ENCODE peak calls at places on chromosomes 11 and 22, in eight cellular contexts. One of them, this sample, is unnamed.

GRCh38 chr11:2287102-2287501 is 14.6 kb downstream of the C11orf21 start:
- DNase-seq in body of pancreas: peak; percentile 9
- DNase-seq in left kidney: peak; percentile 68
- DNase-seq in activated CD4-positive, alpha-beta T cell treated with anti-CD3 and anti-CD28 coated beads for 4 hours: no peak
- DNase-seq in GM13976: no peak
- DNase-seq in NT2/D1: no peak
- DNase-seq in NCI-H2171: no peak
- DNase-seq in natural killer cell treated with Interleukin-12 subunit alpha and Interleukin-12 subunit beta and Interleukin-15 and Interleukin-18, amount 100 ng/mL, for 72 hours: peak; percentile 25
- DNase-seq in this sample: no peak

GRCh38 chr22:49281467-49282340 is 546.0 kb downstream of the BRD1 start:
- DNase-seq in body of pancreas: no peak
- DNase-seq in left kidney: no peak
- DNase-seq in activated CD4-positive, alpha-beta T cell treated with anti-CD3 and anti-CD28 coated beads for 4 hours: no peak
- DNase-seq in GM13976: no peak
- DNase-seq in NT2/D1: no peak
- DNase-seq in NCI-H2171: no peak
- DNase-seq in natural killer cell treated with Interleukin-12 subunit alpha and Interleukin-12 subunit beta and Interleukin-15 and Interleukin-18, amount 100 ng/mL, for 72 hours: no peak
- DNase-seq in this sample: no peak

GRCh38 chr11:69539416-69540117 is 58.1 kb downstream of the LINC01488 start:
- DNase-seq in body of pancreas: no peak
- DNase-seq in left kidney: peak; percentile 33
- DNase-seq in activated CD4-positive, alpha-beta T cell treated with anti-CD3 and anti-CD28 coated beads for 4 hours: no peak
- DNase-seq in GM13976: no peak
- DNase-seq in NT2/D1: no peak
- DNase-seq in NCI-H2171: no peak
- DNase-seq in natural killer cell treated with Interleukin-12 subunit alpha and Interleukin-12 subunit beta and Interleukin-15 and Interleukin-18, amount 100 ng/mL, for 72 hours: no peak
- DNase-seq in this sample: no peak

GRCh38 chr22:24244144-24244787 is 616 bp downstream of the GGT5 start:
- DNase-seq in body of pancreas: no peak
- DNase-seq in left kidney: peak; percentile 14
- DNase-seq in activated CD4-positive, alpha-beta T cell treated with anti-CD3 and anti-CD28 coated beads for 4 hours: peak; percentile 33
- DNase-seq in GM13976: no peak
- DNase-seq in NT2/D1: no peak
- DNase-seq in NCI-H2171: no peak
- DNase-seq in natural killer cell treated with Interleukin-12 subunit alpha and Interleukin-12 subunit beta and Interleukin-15 and Interleukin-18, amount 100 ng/mL, for 72 hours: no peak
- DNase-seq in this sample: no peak

GRCh38 chr22:37731804-37732471 is 35.1 kb downstream of the TRIOBP start:
- DNase-seq in body of pancreas: no peak
- DNase-seq in left kidney: no peak
- DNase-seq in activated CD4-positive, alpha-beta T cell treated with anti-CD3 and anti-CD28 coated beads for 4 hours: no peak
- DNase-seq in GM13976: no peak
- DNase-seq in NT2/D1: no peak
- DNase-seq in NCI-H2171: no peak
- DNase-seq in natural killer cell treated with Interleukin-12 subunit alpha and Interleukin-12 subunit beta and Interleukin-15 and Interleukin-18, amount 100 ng/mL, for 72 hours: no peak
- DNase-seq in this sample: no peak

GRCh38 chr11:13339196-13340153 is 61.9 kb downstream of the BMAL1 start:
- DNase-seq in body of pancreas: no peak
- DNase-seq in left kidney: no peak
- DNase-seq in activated CD4-positive, alpha-beta T cell treated with anti-CD3 and anti-CD28 coated beads for 4 hours: peak; percentile 43
- DNase-seq in GM13976: peak; percentile 37
- DNase-seq in NT2/D1: no peak
- DNase-seq in NCI-H2171: no peak
- DNase-seq in natural killer cell treated with Interleukin-12 subunit alpha and Interleukin-12 subunit beta and Interleukin-15 and Interleukin-18, amount 100 ng/mL, for 72 hours: peak; percentile 72
- DNase-seq in this sample: no peak

GRCh38 chr11:114135737-114136151 is 76.2 kb downstream of the ZBTB16 start:
- DNase-seq in body of pancreas: no peak
- DNase-seq in left kidney: no peak
- DNase-seq in activated CD4-positive, alpha-beta T cell treated with anti-CD3 and anti-CD28 coated beads for 4 hours: no peak
- DNase-seq in GM13976: no peak
- DNase-seq in NT2/D1: peak; percentile 60
- DNase-seq in NCI-H2171: no peak
- DNase-seq in natural killer cell treated with Interleukin-12 subunit alpha and Interleukin-12 subunit beta and Interleukin-15 and Interleukin-18, amount 100 ng/mL, for 72 hours: no peak
- DNase-seq in this sample: no peak

GRCh38 chr11:74141274-74141695 is 29.5 kb downstream of the C2CD3 start:
- DNase-seq in body of pancreas: no peak
- DNase-seq in left kidney: no peak
- DNase-seq in activated CD4-positive, alpha-beta T cell treated with anti-CD3 and anti-CD28 coated beads for 4 hours: no peak
- DNase-seq in GM13976: no peak
- DNase-seq in NT2/D1: no peak
- DNase-seq in NCI-H2171: no peak
- DNase-seq in natural killer cell treated with Interleukin-12 subunit alpha and Interleukin-12 subunit beta and Interleukin-15 and Interleukin-18, amount 100 ng/mL, for 72 hours: no peak
- DNase-seq in this sample: no peak

GRCh38 chr11:81749245-81749644 is 984.4 kb downstream of the FAM181B start:
- DNase-seq in body of pancreas: no peak
- DNase-seq in left kidney: no peak
- DNase-seq in activated CD4-positive, alpha-beta T cell treated with anti-CD3 and anti-CD28 coated beads for 4 hours: no peak
- DNase-seq in GM13976: no peak
- DNase-seq in NT2/D1: no peak
- DNase-seq in NCI-H2171: no peak
- DNase-seq in natural killer cell treated with Interleukin-12 subunit alpha and Interleukin-12 subunit beta and Interleukin-15 and Interleukin-18, amount 100 ng/mL, for 72 hours: no peak
- DNase-seq in this sample: no peak

GRCh38 chr11:94049351-94049750 is 28.2 kb downstream of the HEPHL1 start:
- DNase-seq in body of pancreas: no peak
- DNase-seq in left kidney: no peak
- DNase-seq in activated CD4-positive, alpha-beta T cell treated with anti-CD3 and anti-CD28 coated beads for 4 hours: no peak
- DNase-seq in GM13976: no peak
- DNase-seq in NT2/D1: no peak
- DNase-seq in NCI-H2171: no peak
- DNase-seq in natural killer cell treated with Interleukin-12 subunit alpha and Interleukin-12 subunit beta and Interleukin-15 and Interleukin-18, amount 100 ng/mL, for 72 hours: no peak
- DNase-seq in this sample: no peak

GRCh38 chr11:117795726-117796455 is 1.1 kb downstream of the DSCAML1 start:
- DNase-seq in body of pancreas: no peak
- DNase-seq in left kidney: peak; percentile 64
- DNase-seq in activated CD4-positive, alpha-beta T cell treated with anti-CD3 and anti-CD28 coated beads for 4 hours: no peak
- DNase-seq in GM13976: peak; percentile 38
- DNase-seq in NT2/D1: no peak
- DNase-seq in NCI-H2171: no peak
- DNase-seq in natural killer cell treated with Interleukin-12 subunit alpha and Interleukin-12 subunit beta and Interleukin-15 and Interleukin-18, amount 100 ng/mL, for 72 hours: no peak
- DNase-seq in this sample: no peak

GRCh38 chr11:79363261-79363660 is 77.6 kb downstream of the TENM4 start:
- DNase-seq in body of pancreas: no peak
- DNase-seq in left kidney: no peak
- DNase-seq in activated CD4-positive, alpha-beta T cell treated with anti-CD3 and anti-CD28 coated beads for 4 hours: no peak
- DNase-seq in GM13976: no peak
- DNase-seq in NT2/D1: no peak
- DNase-seq in NCI-H2171: no peak
- DNase-seq in natural killer cell treated with Interleukin-12 subunit alpha and Interleukin-12 subunit beta and Interleukin-15 and Interleukin-18, amount 100 ng/mL, for 72 hours: no peak
- DNase-seq in this sample: no peak

GRCh38 chr11:70206226-70206785 is 3.2 kb downstream of the FADD start:
- DNase-seq in body of pancreas: no peak
- DNase-seq in left kidney: no peak
- DNase-seq in activated CD4-positive, alpha-beta T cell treated with anti-CD3 and anti-CD28 coated beads for 4 hours: no peak
- DNase-seq in GM13976: no peak
- DNase-seq in NT2/D1: no peak
- DNase-seq in NCI-H2171: no peak
- DNase-seq in natural killer cell treated with Interleukin-12 subunit alpha and Interleukin-12 subunit beta and Interleukin-15 and Interleukin-18, amount 100 ng/mL, for 72 hours: no peak
- DNase-seq in this sample: no peak

GRCh38 chr11:12842933-12843636 is 166.0 kb upstream of the RASSF10 start:
- DNase-seq in body of pancreas: no peak
- DNase-seq in left kidney: peak; percentile 82
- DNase-seq in activated CD4-positive, alpha-beta T cell treated with anti-CD3 and anti-CD28 coated beads for 4 hours: no peak
- DNase-seq in GM13976: no peak
- DNase-seq in NT2/D1: no peak
- DNase-seq in NCI-H2171: peak; percentile 39
- DNase-seq in natural killer cell treated with Interleukin-12 subunit alpha and Interleukin-12 subunit beta and Interleukin-15 and Interleukin-18, amount 100 ng/mL, for 72 hours: no peak
- DNase-seq in this sample: peak; percentile 60

GRCh38 chr22:33652596-33652995 is 267.7 kb downstream of the LARGE1 start:
- DNase-seq in body of pancreas: no peak
- DNase-seq in left kidney: no peak
- DNase-seq in activated CD4-positive, alpha-beta T cell treated with anti-CD3 and anti-CD28 coated beads for 4 hours: no peak
- DNase-seq in GM13976: no peak
- DNase-seq in NT2/D1: no peak
- DNase-seq in NCI-H2171: no peak
- DNase-seq in natural killer cell treated with Interleukin-12 subunit alpha and Interleukin-12 subunit beta and Interleukin-15 and Interleukin-18, amount 100 ng/mL, for 72 hours: no peak
- DNase-seq in this sample: no peak

GRCh38 chr11:126522152-126522551 is 166.7 kb downstream of the ST3GAL4 start:
- DNase-seq in body of pancreas: no peak
- DNase-seq in left kidney: no peak
- DNase-seq in activated CD4-positive, alpha-beta T cell treated with anti-CD3 and anti-CD28 coated beads for 4 hours: no peak
- DNase-seq in GM13976: no peak
- DNase-seq in NT2/D1: no peak
- DNase-seq in NCI-H2171: no peak
- DNase-seq in natural killer cell treated with Interleukin-12 subunit alpha and Interleukin-12 subunit beta and Interleukin-15 and Interleukin-18, amount 100 ng/mL, for 72 hours: no peak
- DNase-seq in this sample: no peak

GRCh38 chr22:39430576-39431150 is 26.1 kb upstream of the MGAT3 start:
- DNase-seq in body of pancreas: no peak
- DNase-seq in left kidney: no peak
- DNase-seq in activated CD4-positive, alpha-beta T cell treated with anti-CD3 and anti-CD28 coated beads for 4 hours: no peak
- DNase-seq in GM13976: no peak
- DNase-seq in NT2/D1: no peak
- DNase-seq in NCI-H2171: no peak
- DNase-seq in natural killer cell treated with Interleukin-12 subunit alpha and Interleukin-12 subunit beta and Interleukin-15 and Interleukin-18, amount 100 ng/mL, for 72 hours: no peak
- DNase-seq in this sample: no peak

GRCh38 chr11:126440792-126441514 is 85.5 kb downstream of the ST3GAL4 start:
- DNase-seq in body of pancreas: peak; percentile 80
- DNase-seq in left kidney: peak; percentile 97
- DNase-seq in activated CD4-positive, alpha-beta T cell treated with anti-CD3 and anti-CD28 coated beads for 4 hours: peak; percentile 56
- DNase-seq in GM13976: peak; percentile 92
- DNase-seq in NT2/D1: peak; percentile 69
- DNase-seq in NCI-H2171: no peak
- DNase-seq in natural killer cell treated with Interleukin-12 subunit alpha and Interleukin-12 subunit beta and Interleukin-15 and Interleukin-18, amount 100 ng/mL, for 72 hours: peak; percentile 68
- DNase-seq in this sample: peak; percentile 80

GRCh38 chr22:46001426-46002106 is 24.6 kb upstream of the WNT7B start:
- DNase-seq in body of pancreas: no peak
- DNase-seq in left kidney: peak; percentile 45
- DNase-seq in activated CD4-positive, alpha-beta T cell treated with anti-CD3 and anti-CD28 coated beads for 4 hours: no peak
- DNase-seq in GM13976: no peak
- DNase-seq in NT2/D1: no peak
- DNase-seq in NCI-H2171: no peak
- DNase-seq in natural killer cell treated with Interleukin-12 subunit alpha and Interleukin-12 subunit beta and Interleukin-15 and Interleukin-18, amount 100 ng/mL, for 72 hours: no peak
- DNase-seq in this sample: no peak

GRCh38 chr11:123374622-123374968 is 55.5 kb upstream of the GRAMD1B start:
- DNase-seq in body of pancreas: no peak
- DNase-seq in left kidney: no peak
- DNase-seq in activated CD4-positive, alpha-beta T cell treated with anti-CD3 and anti-CD28 coated beads for 4 hours: no peak
- DNase-seq in GM13976: no peak
- DNase-seq in NT2/D1: no peak
- DNase-seq in NCI-H2171: no peak
- DNase-seq in natural killer cell treated with Interleukin-12 subunit alpha and Interleukin-12 subunit beta and Interleukin-15 and Interleukin-18, amount 100 ng/mL, for 72 hours: no peak
- DNase-seq in this sample: no peak

GRCh38 chr11:2295971-2296912 is 5.5 kb downstream of the C11orf21 start:
- DNase-seq in body of pancreas: peak; percentile 4
- DNase-seq in left kidney: no peak
- DNase-seq in activated CD4-positive, alpha-beta T cell treated with anti-CD3 and anti-CD28 coated beads for 4 hours: no peak
- DNase-seq in GM13976: no peak
- DNase-seq in NT2/D1: no peak
- DNase-seq in NCI-H2171: no peak
- DNase-seq in natural killer cell treated with Interleukin-12 subunit alpha and Interleukin-12 subunit beta and Interleukin-15 and Interleukin-18, amount 100 ng/mL, for 72 hours: peak; percentile 38
- DNase-seq in this sample: no peak

GRCh38 chr22:48523091-48523490 is 1304.6 kb downstream of the BRD1 start:
- DNase-seq in body of pancreas: no peak
- DNase-seq in left kidney: no peak
- DNase-seq in activated CD4-positive, alpha-beta T cell treated with anti-CD3 and anti-CD28 coated beads for 4 hours: no peak
- DNase-seq in GM13976: no peak
- DNase-seq in NT2/D1: no peak
- DNase-seq in NCI-H2171: no peak
- DNase-seq in natural killer cell treated with Interleukin-12 subunit alpha and Interleukin-12 subunit beta and Interleukin-15 and Interleukin-18, amount 100 ng/mL, for 72 hours: no peak
- DNase-seq in this sample: no peak

GRCh38 chr11:66069715-66070603 is at the start of gene PACS1:
- DNase-seq in body of pancreas: peak; percentile 67
- DNase-seq in left kidney: peak; percentile 87
- DNase-seq in activated CD4-positive, alpha-beta T cell treated with anti-CD3 and anti-CD28 coated beads for 4 hours: peak; percentile 79
- DNase-seq in GM13976: peak; percentile 91
- DNase-seq in NT2/D1: no peak
- DNase-seq in NCI-H2171: peak; percentile 37
- DNase-seq in natural killer cell treated with Interleukin-12 subunit alpha and Interleukin-12 subunit beta and Interleukin-15 and Interleukin-18, amount 100 ng/mL, for 72 hours: peak; percentile 94
- DNase-seq in this sample: no peak

GRCh38 chr11:31795706-31796522 is 15.2 kb downstream of the PAX6 start:
- DNase-seq in body of pancreas: no peak
- DNase-seq in left kidney: peak; percentile 55
- DNase-seq in activated CD4-positive, alpha-beta T cell treated with anti-CD3 and anti-CD28 coated beads for 4 hours: no peak
- DNase-seq in GM13976: peak; percentile 6
- DNase-seq in NT2/D1: no peak
- DNase-seq in NCI-H2171: no peak
- DNase-seq in natural killer cell treated with Interleukin-12 subunit alpha and Interleukin-12 subunit beta and Interleukin-15 and Interleukin-18, amount 100 ng/mL, for 72 hours: no peak
- DNase-seq in this sample: no peak

GRCh38 chr11:61912991-61913698 is 4.2 kb downstream of the RAB3IL1 start:
- DNase-seq in body of pancreas: no peak
- DNase-seq in left kidney: no peak
- DNase-seq in activated CD4-positive, alpha-beta T cell treated with anti-CD3 and anti-CD28 coated beads for 4 hours: no peak
- DNase-seq in GM13976: peak; percentile 25
- DNase-seq in NT2/D1: no peak
- DNase-seq in NCI-H2171: no peak
- DNase-seq in natural killer cell treated with Interleukin-12 subunit alpha and Interleukin-12 subunit beta and Interleukin-15 and Interleukin-18, amount 100 ng/mL, for 72 hours: peak; percentile 35
- DNase-seq in this sample: no peak

GRCh38 chr11:110023711-110024110 is 69.5 kb upstream of the ZC3H12C start:
- DNase-seq in body of pancreas: no peak
- DNase-seq in left kidney: no peak
- DNase-seq in activated CD4-positive, alpha-beta T cell treated with anti-CD3 and anti-CD28 coated beads for 4 hours: no peak
- DNase-seq in GM13976: no peak
- DNase-seq in NT2/D1: no peak
- DNase-seq in NCI-H2171: no peak
- DNase-seq in natural killer cell treated with Interleukin-12 subunit alpha and Interleukin-12 subunit beta and Interleukin-15 and Interleukin-18, amount 100 ng/mL, for 72 hours: no peak
- DNase-seq in this sample: no peak

GRCh38 chr11:44606472-44606871 is 41.0 kb downstream of the CD82 start:
- DNase-seq in body of pancreas: no peak
- DNase-seq in left kidney: no peak
- DNase-seq in activated CD4-positive, alpha-beta T cell treated with anti-CD3 and anti-CD28 coated beads for 4 hours: no peak
- DNase-seq in GM13976: no peak
- DNase-seq in NT2/D1: no peak
- DNase-seq in NCI-H2171: no peak
- DNase-seq in natural killer cell treated with Interleukin-12 subunit alpha and Interleukin-12 subunit beta and Interleukin-15 and Interleukin-18, amount 100 ng/mL, for 72 hours: no peak
- DNase-seq in this sample: no peak

GRCh38 chr11:14622241-14622954 is 21.2 kb upstream of the PDE3B start:
- DNase-seq in body of pancreas: no peak
- DNase-seq in left kidney: no peak
- DNase-seq in activated CD4-positive, alpha-beta T cell treated with anti-CD3 and anti-CD28 coated beads for 4 hours: no peak
- DNase-seq in GM13976: no peak
- DNase-seq in NT2/D1: no peak
- DNase-seq in NCI-H2171: no peak
- DNase-seq in natural killer cell treated with Interleukin-12 subunit alpha and Interleukin-12 subunit beta and Interleukin-15 and Interleukin-18, amount 100 ng/mL, for 72 hours: no peak
- DNase-seq in this sample: no peak

GRCh38 chr22:44355688-44356070 is 42.9 kb upstream of the SHISAL1 start:
- DNase-seq in body of pancreas: no peak
- DNase-seq in left kidney: no peak
- DNase-seq in activated CD4-positive, alpha-beta T cell treated with anti-CD3 and anti-CD28 coated beads for 4 hours: no peak
- DNase-seq in GM13976: no peak
- DNase-seq in NT2/D1: no peak
- DNase-seq in NCI-H2171: no peak
- DNase-seq in natural killer cell treated with Interleukin-12 subunit alpha and Interleukin-12 subunit beta and Interleukin-15 and Interleukin-18, amount 100 ng/mL, for 72 hours: no peak
- DNase-seq in this sample: no peak

GRCh38 chr11:2870460-2870859 is 15.1 kb downstream of the CDKN1C start:
- DNase-seq in body of pancreas: no peak
- DNase-seq in left kidney: no peak
- DNase-seq in activated CD4-positive, alpha-beta T cell treated with anti-CD3 and anti-CD28 coated beads for 4 hours: no peak
- DNase-seq in GM13976: no peak
- DNase-seq in NT2/D1: no peak
- DNase-seq in NCI-H2171: no peak
- DNase-seq in natural killer cell treated with Interleukin-12 subunit alpha and Interleukin-12 subunit beta and Interleukin-15 and Interleukin-18, amount 100 ng/mL, for 72 hours: no peak
- DNase-seq in this sample: no peak

This sample was measured in neuronal stem cell.